ENCODE peak calls at places on chromosomes 3 and 15, in seven cellular contexts. T is neuronal stem cell, R is IMR-90, A is H1, H is mesenchymal stem cell, M is trophoblast cell, C is mesendoderm. G is an unnamed sample.

GRCh38 chr15:65426216-65426853 is 3.6 kb upstream of the IGDCC4 start:
- DNase-seq in T (no peak), R (no peak), A (no peak), H (no peak), M (no peak), C (no peak), G (no peak)

GRCh38 chr15:40365624-40366023 is 7.6 kb downstream of the DISP2 start:
- DNase-seq in T (no peak), R (no peak), A (no peak), H (no peak), M (no peak), C (no peak), G (no peak)

GRCh38 chr15:67786646-67787045 is 38.7 kb upstream of the SKOR1 start:
- DNase-seq in T (no peak), R (no peak), A (no peak), H (no peak), M (no peak), C (no peak), G (no peak)

GRCh38 chr15:95127356-95127755 is 896.0 kb downstream of the MCTP2 start:
- DNase-seq in T (no peak), R (peak), A (no peak), H (peak), M (no peak), C (peak), G (no peak)

GRCh38 chr15:50262533-50262932 is 3.0 kb downstream of the HDC start:
- DNase-seq in T (no peak), R (no peak), A (no peak), H (no peak), M (no peak), C (no peak), G (no peak)

GRCh38 chr3:132283440-132283839 is 33.8 kb upstream of the ACP3 start:
- DNase-seq in T (no peak), R (no peak), A (no peak), H (peak), M (peak), C (peak), G (no peak)

GRCh38 chr15:90638241-90638691 is 78.9 kb upstream of the BLM start:
- DNase-seq in T (no peak), R (no peak), A (no peak), H (no peak), M (no peak), C (no peak), G (no peak)

GRCh38 chr3:45330500-45331295 is 57.7 kb upstream of the LARS2 start:
- DNase-seq in T (no peak), R (no peak), A (no peak), H (no peak), M (no peak), C (no peak), G (no peak)

GRCh38 chr15:81491414-81492101 is 117.5 kb upstream of the TMC3 start:
- DNase-seq in T (no peak), R (peak), A (no peak), H (no peak), M (no peak), C (no peak), G (no peak)

GRCh38 chr3:120093119-120093922 is 926 bp downstream of the GSK3B start:
- DNase-seq in T (peak), R (peak), A (peak), H (peak), M (no peak), C (peak), G (no peak)

GRCh38 chr3:173467501-173467900 is 70.0 kb downstream of the NLGN1 start:
- DNase-seq in T (no peak), R (peak), A (no peak), H (peak), M (peak), C (peak), G (no peak)

GRCh38 chr15:93298901-93299300 is 209.9 kb upstream of the RGMA start:
- DNase-seq in T (no peak), R (no peak), A (no peak), H (no peak), M (no peak), C (no peak), G (no peak)

GRCh38 chr3:6179761-6180160 is 681.2 kb upstream of the GRM7 start:
- DNase-seq in T (no peak), R (no peak), A (no peak), H (peak), M (no peak), C (no peak), G (no peak)

GRCh38 chr15:40793216-40793989 is 13.5 kb upstream of the ZFYVE19 start:
- DNase-seq in T (no peak), R (peak), A (no peak), H (peak), M (peak), C (no peak), G (no peak)

GRCh38 chr15:97678677-97679076 is 281.8 kb upstream of the ARRDC4 start:
- DNase-seq in T (no peak), R (no peak), A (no peak), H (no peak), M (no peak), C (no peak), G (no peak)

GRCh38 chr3:18071833-18072232 is 329.4 kb upstream of the TBC1D5 start:
- DNase-seq in T (no peak), R (no peak), A (no peak), H (no peak), M (no peak), C (no peak), G (no peak)

GRCh38 chr3:148184798-148185197 is 512.9 kb upstream of the AGTR1 start:
- DNase-seq in T (no peak), R (no peak), A (no peak), H (no peak), M (no peak), C (no peak), G (no peak)

GRCh38 chr3:191008074-191008473 is 145.6 kb upstream of the GMNC start:
- DNase-seq in T (no peak), R (no peak), A (no peak), H (no peak), M (no peak), C (no peak), G (no peak)

GRCh38 chr3:47732143-47732542 is 49.5 kb downstream of the SMARCC1 start:
- DNase-seq in T (no peak), R (no peak), A (no peak), H (no peak), M (no peak), C (no peak), G (no peak)

GRCh38 chr15:67082007-67082536 is 16.7 kb downstream of the SMAD3 start:
- DNase-seq in T (no peak), R (no peak), A (no peak), H (no peak), M (peak), C (peak), G (no peak)

GRCh38 chr3:179949428-179949827 is 87.3 kb downstream of the PEX5L start:
- DNase-seq in T (no peak), R (no peak), A (no peak), H (no peak), M (no peak), C (no peak), G (no peak)

GRCh38 chr3:196501316-196502064 is 2.1 kb downstream of the RNF168 start:
- DNase-seq in T (no peak), R (peak), A (no peak), H (peak), M (peak), C (peak), G (no peak)

GRCh38 chr3:15279671-15280402 is 52.5 kb downstream of the SH3BP5 start:
- DNase-seq in T (no peak), R (no peak), A (no peak), H (no peak), M (no peak), C (no peak), G (no peak)

GRCh38 chr3:109224333-109224732 is 87.8 kb downstream of the C3orf85 start:
- DNase-seq in T (no peak), R (no peak), A (peak), H (no peak), M (peak), C (peak), G (peak)

GRCh38 chr15:52180196-52180835 is 10.9 kb downstream of the GNB5 start:
- DNase-seq in T (no peak), R (no peak), A (no peak), H (no peak), M (no peak), C (no peak), G (no peak)

GRCh38 chr3:128554100-128554464 is 61.1 kb upstream of the GATA2 start:
- DNase-seq in T (no peak), R (peak), A (no peak), H (peak), M (peak), C (peak), G (peak)

GRCh38 chr3:42705039-42705767 is 2.6 kb upstream of the HHATL start:
- DNase-seq in T (no peak), R (no peak), A (no peak), H (no peak), M (no peak), C (no peak), G (no peak)
- H2BK5ac ChIP-seq in T (no peak), R (no peak), A (no peak), H (no peak), M (no peak), C (no peak), G (no peak)

GRCh38 chr3:49566312-49566711 is 12.0 kb downstream of the BSN start:
- DNase-seq in T (no peak), R (no peak), A (no peak), H (no peak), M (no peak), C (peak), G (no peak)

GRCh38 chr3:49567406-49567805 is 13.1 kb downstream of the BSN start:
- DNase-seq in T (no peak), R (no peak), A (no peak), H (no peak), M (peak), C (no peak), G (no peak)

GRCh38 chr3:49568965-49569364 is 14.7 kb downstream of the BSN start:
- DNase-seq in T (no peak), R (no peak), A (no peak), H (no peak), M (no peak), C (no peak), G (no peak)

GRCh38 chr3:49570033-49570654 is 15.9 kb downstream of the BSN start:
- DNase-seq in T (no peak), R (no peak), A (no peak), H (no peak), M (no peak), C (no peak), G (no peak)
- H3K4ac ChIP-seq in T (no peak), R (no peak), A (no peak), H (no peak), M (no peak), C (no peak), G (no peak)

GRCh38 chr15:22883196-22883595 is 44.7 kb downstream of the NIPA2 start:
- DNase-seq in T (no peak), R (no peak), A (no peak), H (no peak), M (no peak), C (no peak), G (no peak)

GRCh38 chr15:22885105-22885504 is 46.6 kb downstream of the NIPA2 start:
- DNase-seq in T (no peak), R (no peak), A (no peak), H (no peak), M (no peak), C (no peak), G (no peak)

GRCh38 chr15:22881739-22882440 is 43.4 kb downstream of the NIPA2 start:
- DNase-seq in T (no peak), R (no peak), A (no peak), H (no peak), M (no peak), C (no peak), G (no peak)

GRCh38 chr15:22887157-22887951 is 48.9 kb downstream of the NIPA2 start:
- DNase-seq in T (no peak), R (peak), A (no peak), H (peak), M (peak), C (no peak), G (no peak)

GRCh38 chr15:22884344-22884743 is 45.9 kb downstream of the NIPA2 start:
- DNase-seq in T (no peak), R (no peak), A (no peak), H (no peak), M (no peak), C (no peak), G (no peak)
- H2BK120ac ChIP-seq in T (no peak), R (no peak), A (no peak), H (no peak), M (no peak), C (no peak), G (no peak)

GRCh38 chr3:101835676-101836075 is 13.6 kb upstream of the NFKBIZ start:
- DNase-seq in T (no peak), R (no peak), A (no peak), H (no peak), M (no peak), C (no peak), G (no peak)
- H2BK5ac ChIP-seq in T (no peak), R (no peak), A (no peak), H (no peak), M (no peak), C (no peak), G (no peak)

GRCh38 chr3:13243571-13243970 is 170.3 kb upstream of the IQSEC1 start:
- DNase-seq in T (no peak), R (no peak), A (no peak), H (no peak), M (no peak), C (no peak), G (no peak)

GRCh38 chr3:13244695-13245449 is 171.6 kb upstream of the IQSEC1 start:
- DNase-seq in T (no peak), R (no peak), A (no peak), H (no peak), M (no peak), C (no peak), G (no peak)

GRCh38 chr3:13248640-13249039 is 171.5 kb downstream of the NUP210 start:
- DNase-seq in T (no peak), R (no peak), A (no peak), H (no peak), M (peak), C (no peak), G (no peak)

GRCh38 chr3:13242364-13242737 is 169.1 kb upstream of the IQSEC1 start:
- DNase-seq in T (no peak), R (no peak), A (no peak), H (no peak), M (no peak), C (no peak), G (no peak)

DNA sequence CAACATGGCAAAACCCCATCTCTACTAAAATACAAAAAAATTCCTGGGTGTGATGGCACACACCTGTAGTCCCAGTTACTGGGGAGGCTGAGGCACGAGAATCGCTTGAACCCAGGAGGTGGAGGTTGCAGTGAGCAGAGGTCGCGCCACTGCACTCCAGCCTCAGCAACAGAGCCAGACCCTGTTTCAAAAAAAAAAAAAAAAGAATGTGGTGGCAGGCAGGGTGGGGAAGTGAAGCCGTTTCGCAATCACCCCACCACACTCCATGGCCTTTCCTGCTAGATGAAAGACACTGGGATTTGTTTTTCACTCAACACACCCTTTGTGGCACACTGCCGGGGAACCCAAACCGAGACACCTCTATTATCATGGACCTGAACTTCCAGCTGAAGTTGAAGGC is 172.3 kb upstream of the IQSEC1 start:
- DNase-seq in T (no peak), R (no peak), A (no peak), H (no peak), M (no peak), C (no peak), G (no peak)
- H3K4ac ChIP-seq in T (no peak), R (no peak), A (no peak), H (no peak), M (no peak), C (no peak), G (no peak)

G was measured in H9.